ENCODE peak calls at places on chromosomes 6 and 20, in eight cellular contexts. K is HCT116; V is HFFc6; G is sigmoid colon; L is mucosa of descending colon; S is spleen; E is dorsolateral prefrontal cortex; Y is CD8-positive, alpha-beta T cell. D is an unnamed sample.

GRCh38 chr6:134882426-134883038 is 67.4 kb downstream of the ALDH8A1 start:
- DNase-seq in G (peak; percentile 78), L (peak; percentile 83), S (no peak), Y (peak; percentile 61), V (peak; percentile 70), E (peak; percentile 80), K (peak; percentile 44), D (peak; percentile 72)

GRCh38 chr6:25943887-25944286 is 13.4 kb upstream of the SLC17A2 start:
- DNase-seq in S (no peak), Y (no peak), V (no peak), L (no peak), K (no peak), E (no peak), G (no peak), D (no peak)

GRCh38 chr6:55652429-55652828 is 73.4 kb upstream of the HMGCLL1 start:
- DNase-seq in E (no peak), L (no peak), Y (no peak), G (no peak), K (no peak), S (no peak), V (no peak), D (no peak)

GRCh38 chr20:63177134-63177784 is 38.7 kb downstream of the YTHDF1 start:
- DNase-seq in V (no peak), G (no peak), S (no peak), E (peak; percentile 87), K (no peak), Y (no peak), L (no peak), D (peak; percentile 66)

GRCh38 chr6:158660331-158660730 is 10.5 kb downstream of the SYTL3 start:
- DNase-seq in K (no peak), E (no peak), Y (peak; percentile 61), S (peak; percentile 75), V (no peak), G (peak; percentile 8), L (peak; percentile 66), D (no peak)

GRCh38 chr6:99613705-99614429 is 7.2 kb downstream of the PRDM13 start:
- DNase-seq in S (no peak), V (no peak), G (no peak), K (no peak), E (no peak), Y (no peak), L (no peak), D (peak; percentile 52)

GRCh38 chr6:157106487-157106886 is 216.8 kb downstream of the TMEM242 start:
- DNase-seq in S (no peak), G (no peak), E (no peak), V (peak; percentile 63), L (no peak), K (peak; percentile 29), Y (no peak), D (no peak)

GRCh38 chr20:49610701-49611538 is 43.0 kb upstream of the PTGIS start:
- DNase-seq in V (peak; percentile 32), E (peak; percentile 68), K (peak; percentile 72), L (peak; percentile 86), Y (peak; percentile 73), G (peak; percentile 87), S (peak; percentile 95), D (peak; percentile 90)

GRCh38 chr6:15088904-15089568 is 156.8 kb upstream of the JARID2 start:
- DNase-seq in G (no peak), L (no peak), V (no peak), E (no peak), K (no peak), S (no peak), Y (no peak), D (peak; percentile 57)

GRCh38 chr6:12065321-12066140 is 53.4 kb downstream of the HIVEP1 start:
- DNase-seq in S (no peak), Y (no peak), G (no peak), E (peak; percentile 34), L (no peak), K (no peak), V (no peak), D (no peak)

GRCh38 chr6:155014137-155014536 is 19.0 kb downstream of the TIAM2 start:
- DNase-seq in E (no peak), S (no peak), V (no peak), Y (no peak), G (no peak), K (no peak), L (no peak), D (no peak)

GRCh38 chr20:54133434-54134427 is 40.1 kb downstream of the CYP24A1 start:
- DNase-seq in E (no peak), K (peak; percentile 63), S (no peak), G (no peak), L (peak; percentile 56), Y (no peak), V (no peak), D (no peak)

GRCh38 chr6:151379933-151380847 is 11.2 kb downstream of the ZBTB2 start:
- DNase-seq in V (no peak), S (no peak), G (no peak), K (no peak), Y (no peak), E (no peak), L (no peak), D (no peak)

GRCh38 chr20:49119972-49120371 is 68.2 kb downstream of the STAU1 start:
- DNase-seq in E (no peak), S (no peak), K (no peak), V (no peak), L (no peak), Y (no peak), G (no peak), D (no peak)

GRCh38 chr20:35355372-35355771 is 56.4 kb downstream of the UQCC1 start:
- DNase-seq in S (no peak), V (no peak), L (no peak), E (no peak), Y (no peak), G (no peak), K (no peak), D (no peak)

GRCh38 chr6:163640641-163641040 is 226.1 kb downstream of the QKI start:
- DNase-seq in L (no peak), S (no peak), Y (no peak), K (no peak), V (no peak), E (no peak), G (no peak), D (no peak)

GRCh38 chr6:112640895-112641294 is 293.8 kb downstream of the RFPL4B start:
- DNase-seq in Y (no peak), L (no peak), G (no peak), S (no peak), V (peak; percentile 82), K (no peak), E (no peak), D (no peak)

GRCh38 chr6:130933712-130934200 is 106.5 kb downstream of the SMLR1 start:
- DNase-seq in L (no peak), K (no peak), S (no peak), Y (no peak), E (no peak), V (no peak), G (no peak), D (no peak)

GRCh38 chr6:85124472-85125428 is 325.1 kb upstream of the NT5E start:
- DNase-seq in S (no peak), L (no peak), G (no peak), V (no peak), E (no peak), Y (no peak), K (peak; percentile 15), D (no peak)

GRCh38 chr6:85127696-85128225 is 322.1 kb upstream of the NT5E start:
- DNase-seq in G (no peak), L (no peak), S (no peak), K (no peak), E (no peak), Y (no peak), V (no peak), D (no peak)

GRCh38 chr6:85129881-85130280 is 320.0 kb upstream of the NT5E start:
- DNase-seq in L (no peak), E (no peak), Y (no peak), V (no peak), K (no peak), G (no peak), S (no peak), D (no peak)

GRCh38 chr6:85127179-85127498 is 322.7 kb upstream of the NT5E start:
- DNase-seq in S (no peak), K (no peak), V (no peak), Y (no peak), G (no peak), E (no peak), L (no peak), D (no peak)

DNA sequence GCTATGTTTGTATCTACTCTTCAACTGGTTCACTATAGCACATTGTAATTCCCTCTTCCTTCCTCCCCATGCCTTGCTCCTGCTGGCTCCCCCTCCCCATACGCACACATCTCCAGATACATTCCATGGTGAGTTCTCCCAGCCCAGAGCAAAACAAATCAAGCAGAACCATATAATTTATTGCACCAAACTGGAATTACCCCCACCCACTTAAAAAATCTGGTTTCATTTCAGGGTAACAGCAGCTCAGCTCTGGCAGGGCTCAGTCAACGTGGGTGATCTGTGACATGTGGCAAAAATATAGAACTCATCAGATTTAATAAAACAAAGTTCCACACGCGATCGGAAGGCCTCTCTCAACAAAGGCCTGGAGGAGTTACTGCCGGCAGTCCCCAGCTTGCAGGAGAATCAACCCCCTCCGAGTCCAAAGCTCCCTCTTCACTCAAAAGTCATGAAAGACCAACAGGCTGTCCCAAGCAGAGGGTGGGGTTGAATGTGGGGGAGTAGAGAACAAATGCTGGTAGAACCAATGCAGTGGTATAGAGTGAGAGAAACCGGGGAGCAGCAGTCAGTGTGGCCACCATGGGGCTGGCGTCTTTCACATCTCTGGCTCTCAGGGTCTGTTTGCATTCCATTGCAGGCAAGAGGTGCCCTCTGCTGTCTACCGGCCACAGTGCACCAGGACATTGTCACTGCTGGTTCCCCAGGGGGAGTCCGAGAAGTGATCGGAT is 323.3 kb upstream of the NT5E start:
- DNase-seq in V (peak; percentile 58), E (peak; percentile 32), S (peak; percentile 76), G (no peak), L (peak; percentile 26), K (peak; percentile 47), Y (no peak), D (peak; percentile 77)
- TF ChIP-seq CTCF in V (peak; percentile 80), E (peak; percentile 48), S (peak; percentile 12), G (no peak), L (no peak), K (peak; percentile 63), Y (no peak), D (peak; percentile 81)

GRCh38 chr6:166770216-166771116 is 143.4 kb upstream of the RPS6KA2 start:
- DNase-seq in E (no peak), G (no peak), V (peak; percentile 6), Y (no peak), K (no peak), L (no peak), S (no peak), D (no peak)
- TF ChIP-seq CTCF in E (no peak), G (no peak), V (peak; percentile 48), Y (no peak), K (no peak), L (no peak), S (no peak), D (peak; percentile 10)

GRCh38 chr6:76697585-76697984 is 625.1 kb upstream of the IMPG1 start:
- DNase-seq in L (no peak), Y (no peak), G (no peak), K (peak; percentile 61), E (no peak), V (no peak), S (no peak), D (no peak)
- TF ChIP-seq CTCF in L (no peak), Y (no peak), G (no peak), K (peak; percentile 69), E (no peak), V (peak; percentile 49), S (no peak), D (peak; percentile 10)

DNA sequence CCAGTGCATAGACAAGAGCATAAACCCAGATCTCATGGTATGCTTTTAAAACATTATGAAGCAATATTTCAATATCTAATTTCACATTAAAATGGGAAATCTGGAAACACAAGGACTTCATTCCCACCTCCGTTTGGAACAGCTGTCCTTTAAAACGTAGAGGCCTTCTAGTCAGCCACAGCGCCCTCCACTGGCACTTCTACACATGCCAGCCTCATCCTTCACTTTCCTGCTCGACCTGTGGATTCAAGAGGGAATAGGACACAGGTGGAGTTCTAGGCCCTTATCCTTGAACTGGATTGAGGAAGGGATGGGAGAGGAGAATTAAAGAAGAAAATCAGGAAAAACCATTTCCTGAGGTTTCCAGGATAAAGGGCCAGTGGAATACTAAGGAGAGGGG is 85.6 kb downstream of the LYRM4 start:
- DNase-seq in Y (no peak), V (no peak), L (no peak), K (no peak), E (no peak), S (no peak), G (no peak), D (peak; percentile 47)
- TF ChIP-seq CTCF in Y (no peak), V (peak; percentile 68), L (no peak), K (peak; percentile 21), E (peak; percentile 26), S (no peak), G (no peak), D (peak; percentile 49)

D was measured in nephron progenitor cell.